ENCODE peak calls at places on chromosomes 16 and 17, in six cellular contexts. C is WERI-Rb-1, K is activated B cell treated with CpG ODN at 0.5 μM for 24 hours, J is psoas muscle, Q is right lobe of liver, A is upper lobe of right lung. P is an unnamed sample.
A peak's percentile ranks its signal among the peaks of the same experiment; 100 is the strongest.

GRCh38 chr17:29936724-29937123 is 4.7 kb upstream of the EFCAB5 start:
- DNase-seq in A (no peak), K (no peak), C (no peak), Q (no peak), J (no peak), P (no peak)

GRCh38 chr17:69961488-69962145 is 113.4 kb upstream of the KCNJ16 start:
- DNase-seq in A (no peak), Q (no peak), J (no peak), C (no peak), K (no peak), P (no peak)

GRCh38 chr17:63823659-63824331 is 3.4 kb upstream of the PSMC5 start:
- DNase-seq in K (no peak), J (no peak), A (no peak), C (no peak), Q (no peak), P (no peak)

GRCh38 chr16:6966925-6967324 is 365.7 kb upstream of the RBFOX1 start:
- DNase-seq in A (no peak), K (no peak), C (no peak), J (no peak), Q (no peak), P (no peak)

GRCh38 chr16:18945233-18945632 is 19.0 kb upstream of the SMG1 start:
- DNase-seq in A (no peak), Q (no peak), J (no peak), C (no peak), K (no peak), P (no peak)

GRCh38 chr16:75252946-75253911 is 1.8 kb upstream of the BCAR1 start:
- DNase-seq in K (no peak), J (peak; percentile 23), Q (no peak), C (no peak), A (peak; percentile 63), P (no peak)

GRCh38 chr17:74543891-74544760 is 1.8 kb downstream of the CD300C start:
- DNase-seq in A (peak; percentile 51), K (no peak), Q (no peak), J (no peak), C (no peak), P (no peak)

GRCh38 chr16:30658731-30659506 is 688 bp downstream of the FBRS start:
- DNase-seq in A (peak; percentile 88), C (no peak), K (peak; percentile 76), Q (peak; percentile 79), J (peak; percentile 85), P (peak; percentile 91)

GRCh38 chr17:37791434-37791833 is 46.6 kb upstream of the HNF1B start:
- DNase-seq in Q (no peak), K (no peak), C (no peak), J (no peak), A (no peak), P (peak; percentile 76)

GRCh38 chr17:34382586-34383224 is 19.7 kb upstream of the CCL1 start:
- DNase-seq in A (no peak), Q (no peak), J (no peak), C (no peak), K (no peak), P (no peak)

GRCh38 chr16:82629441-82630027 is 2.8 kb downstream of the CDH13 start:
- DNase-seq in A (no peak), Q (no peak), J (no peak), C (no peak), K (no peak), P (no peak)

GRCh38 chr16:64627781-64628180 is 494.1 kb downstream of the CDH11 start:
- DNase-seq in Q (no peak), J (no peak), A (peak; percentile 40), K (no peak), C (no peak), P (no peak)

GRCh38 chr16:87586201-87586782 is 16.0 kb upstream of the JPH3 start:
- DNase-seq in J (no peak), Q (no peak), C (peak; percentile 24), K (no peak), A (no peak), P (no peak)

GRCh38 chr16:28316056-28316455 is 23.7 kb downstream of the SBK1 start:
- DNase-seq in J (no peak), C (no peak), Q (no peak), K (no peak), A (no peak), P (no peak)

GRCh38 chr17:82931696-82932060 is 91.9 kb upstream of the ZNF750 start:
- DNase-seq in C (no peak), J (peak; percentile 82), Q (peak; percentile 52), K (peak; percentile 4), A (peak; percentile 57), P (no peak)

GRCh38 chr17:488993-489757 is 136.6 kb upstream of the RPH3AL start:
- DNase-seq in C (no peak), Q (no peak), K (peak; percentile 34), A (peak; percentile 71), J (no peak), P (no peak)

GRCh38 chr17:61065263-61065773 is 334.3 kb upstream of the TBX2 start:
- DNase-seq in C (no peak), A (no peak), Q (no peak), K (no peak), J (no peak), P (peak; percentile 12)

GRCh38 chr16:71796501-71796900 is 12.1 kb downstream of the AP1G1 start:
- DNase-seq in J (no peak), Q (no peak), K (no peak), C (no peak), A (no peak), P (no peak)

GRCh38 chr16:80752563-80752962 is 51.8 kb downstream of the CDYL2 start:
- DNase-seq in A (no peak), C (no peak), J (no peak), Q (no peak), K (no peak), P (no peak)

GRCh38 chr17:2703606-2704005 is 8.0 kb downstream of the CLUH start:
- DNase-seq in A (peak; percentile 51), C (no peak), Q (no peak), J (no peak), K (no peak), P (peak; percentile 17)

GRCh38 chr16:54783226-54783625 is 147.4 kb upstream of the IRX5 start:
- DNase-seq in Q (no peak), C (no peak), K (no peak), J (no peak), A (no peak), P (no peak)

GRCh38 chr17:7445011-7445927 is at the start of gene CHRNB1:
- DNase-seq in Q (peak; percentile 95), K (peak; percentile 23), J (peak; percentile 93), A (peak; percentile 91), C (no peak), P (peak; percentile 74)

GRCh38 chr17:17387017-17387416 is 83.8 kb downstream of the NT5M start:
- DNase-seq in Q (no peak), K (no peak), J (no peak), A (no peak), C (no peak), P (no peak)

GRCh38 chr17:16297367-16298139 is 55.7 kb downstream of the CENPV start:
- DNase-seq in K (no peak), A (no peak), C (peak; percentile 70), Q (peak; percentile 70), J (no peak), P (no peak)

GRCh38 chr16:66695474-66695934 is 1.0 kb downstream of the CMTM4 start:
- DNase-seq in K (no peak), A (no peak), C (no peak), Q (no peak), J (no peak), P (no peak)

GRCh38 chr16:66698046-66698445 is 1.5 kb upstream of the CMTM4 start:
- DNase-seq in J (no peak), K (no peak), A (no peak), C (no peak), Q (no peak), P (no peak)

GRCh38 chr16:66696669-66697630 is at the start of gene CMTM4:
- DNase-seq in K (peak; percentile 76), J (peak; percentile 87), A (peak; percentile 94), C (peak; percentile 86), Q (peak; percentile 91), P (peak; percentile 97)

GRCh38 chr16:66693088-66693487 is 3.5 kb downstream of the CMTM4 start:
- DNase-seq in A (peak; percentile 26), J (no peak), K (no peak), Q (no peak), C (no peak), P (no peak)

GRCh38 chr16:66695935-66696668 is 441 bp downstream of the CMTM4 start:
- DNase-seq in Q (peak; percentile 54), J (peak; percentile 32), A (peak; percentile 86), C (peak; percentile 34), K (peak; percentile 18), P (peak; percentile 25)
- TF ChIP-seq CTCF in Q (no peak), J (no peak), A (no peak), C (no peak), K (no peak), P (no peak)

GRCh38 chr17:65531508-65532431 is 29.7 kb downstream of the AXIN2 start:
- DNase-seq in J (peak; percentile 61), A (peak; percentile 76), Q (peak; percentile 43), K (no peak), C (no peak), P (no peak)
- TF ChIP-seq CTCF in J (no peak), A (no peak), Q (no peak), K (no peak), C (no peak), P (no peak)

DNA sequence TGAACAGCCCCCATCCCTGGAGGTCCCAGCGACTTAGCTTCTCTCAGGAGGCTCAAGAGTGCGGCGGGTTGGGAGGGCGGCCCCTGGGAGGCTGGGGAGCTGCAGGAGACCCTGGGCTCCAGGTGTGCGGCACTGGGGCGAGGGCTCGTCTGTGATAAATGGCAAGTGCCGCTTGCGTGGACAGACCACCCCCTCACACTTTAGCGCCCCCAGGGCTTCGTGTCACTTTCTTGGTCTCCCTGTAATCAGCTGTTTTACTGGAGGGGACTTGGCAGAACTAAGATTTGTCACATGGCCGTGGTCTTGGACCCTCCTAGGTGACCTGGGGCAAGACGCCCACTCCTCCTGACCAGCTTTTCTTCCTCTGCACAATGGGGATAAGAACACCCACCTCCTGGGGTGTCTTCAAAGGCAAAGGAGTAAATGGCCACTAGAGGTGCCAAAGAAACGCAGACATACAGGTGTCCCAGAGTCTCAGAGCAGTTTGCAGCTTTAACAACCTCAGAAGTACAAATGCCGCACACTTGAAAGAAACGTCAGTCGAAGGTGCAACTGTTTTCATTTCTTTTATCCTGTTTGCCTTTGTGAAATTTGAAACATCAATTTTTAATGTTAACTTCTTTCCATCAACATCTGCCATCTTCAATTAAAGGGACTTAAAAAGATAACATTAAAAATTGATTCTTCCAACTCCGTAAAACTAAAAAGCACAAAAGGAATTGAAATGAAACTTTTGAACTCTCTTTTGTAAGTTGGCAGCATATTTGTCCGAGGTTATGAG is 946 bp downstream of the OSGIN1 start:
- DNase-seq in C (no peak), K (no peak), Q (no peak), A (no peak), J (no peak), P (peak; percentile 74)
- TF ChIP-seq CTCF in C (peak; percentile 44), K (no peak), Q (peak; percentile 46), A (peak; percentile 41), J (peak; percentile 51), P (peak; percentile 55)

DNA sequence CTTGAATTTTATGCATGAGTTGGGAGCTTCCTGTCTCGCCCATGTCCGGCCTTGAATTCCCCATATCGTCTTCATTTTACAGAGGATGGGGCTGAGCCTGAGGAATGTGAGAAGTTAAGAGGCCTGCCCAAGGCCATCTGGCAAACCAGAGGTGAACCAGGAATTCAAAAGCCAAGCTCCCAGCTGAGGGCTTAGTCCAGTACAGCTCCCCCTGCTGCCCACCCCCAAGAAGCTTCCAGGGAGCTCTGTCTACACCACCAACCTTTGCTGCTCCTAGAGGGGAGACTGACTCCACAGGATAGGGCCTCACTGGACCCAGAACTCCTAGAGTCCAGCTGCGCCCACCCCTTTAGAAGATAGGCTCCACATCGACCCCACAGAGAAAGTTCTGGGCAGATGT is 20.7 kb upstream of the C16orf78 start:
- DNase-seq in Q (no peak), J (no peak), A (no peak), C (peak; percentile 72), K (no peak), P (no peak)
- TF ChIP-seq CTCF in Q (no peak), J (no peak), A (no peak), C (peak; percentile 74), K (no peak), P (peak; percentile 33)

P was measured in GM13977.